ENCODE peak calls at places on chromosomes 5 and 9, in ten cellular contexts. X, F, Z, C, A, L, K, H, I and E are unnamed samples.

GRCh38 chr5:64176301-64176700 is 10.7 kb downstream of the RNF180 start:
- DNase-seq in C (no peak), Z (no peak), F (no peak), I (no peak), H (no peak), K (no peak), L (no peak), X (no peak), A (no peak), E (no peak)

GRCh38 chr9:92610470-92611420 is 59.2 kb downstream of the IPPK start:
- DNase-seq in K (no peak), H (no peak), Z (peak), X (no peak), A (no peak), I (no peak), C (no peak), L (no peak), F (peak), E (no peak)

GRCh38 chr5:138544171-138545134 is 1.4 kb upstream of the ETF1 start:
- DNase-seq in A (peak), X (peak), F (peak), L (peak), C (no peak), H (no peak), I (no peak), K (no peak), Z (peak), E (no peak)

GRCh38 chr9:100219347-100219746 is 120.3 kb downstream of the INVS start:
- DNase-seq in K (no peak), A (no peak), H (no peak), I (no peak), L (peak), C (no peak), F (no peak), Z (no peak), X (no peak), E (peak)

GRCh38 chr9:79663299-79663698 is 91.5 kb downstream of the TLE4 start:
- DNase-seq in F (no peak), H (no peak), A (no peak), X (peak), Z (no peak), K (no peak), C (no peak), I (no peak), L (no peak), E (no peak)

GRCh38 chr9:128218518-128219389 is 15.6 kb downstream of the DNM1 start:
- DNase-seq in Z (no peak), C (peak), F (peak), L (peak), A (peak), H (peak), I (peak), X (peak), K (peak), E (peak)

GRCh38 chr9:105248691-105249090 is 4.2 kb downstream of the SLC44A1 start:
- DNase-seq in L (no peak), I (no peak), K (no peak), X (no peak), C (no peak), F (no peak), H (no peak), Z (no peak), A (no peak), E (no peak)

GRCh38 chr5:61293051-61293450 is 39.0 kb upstream of the ZSWIM6 start:
- DNase-seq in I (no peak), A (no peak), K (no peak), F (no peak), L (no peak), X (no peak), C (no peak), Z (no peak), H (no peak), E (no peak)

GRCh38 chr5:33400675-33401074 is 40.1 kb upstream of the TARS1 start:
- DNase-seq in A (no peak), Z (no peak), C (no peak), X (no peak), I (no peak), L (no peak), F (no peak), H (no peak), K (no peak), E (no peak)

GRCh38 chr9:16074962-16075361 is 522.1 kb downstream of the CCDC171 start:
- DNase-seq in H (no peak), L (peak), Z (no peak), K (no peak), X (no peak), C (no peak), I (peak), F (peak), A (no peak), E (no peak)

GRCh38 chr5:132369471-132370240 is at the start of gene SLC22A5:
- DNase-seq in H (peak), K (peak), F (peak), L (peak), Z (no peak), C (no peak), I (peak), A (peak), X (peak), E (peak)

GRCh38 chr5:96084874-96085545 is 123.4 kb upstream of the ELL2 start:
- DNase-seq in L (no peak), F (no peak), K (no peak), C (no peak), H (no peak), Z (no peak), I (no peak), A (no peak), X (no peak), E (no peak)

GRCh38 chr9:86632537-86632936 is 278.3 kb upstream of the TUT7 start:
- DNase-seq in L (no peak), I (no peak), Z (no peak), A (no peak), H (no peak), C (no peak), X (no peak), K (no peak), F (no peak), E (no peak)

GRCh38 chr5:163252951-163253350 is 184.4 kb upstream of the CCNG1 start:
- DNase-seq in A (no peak), X (no peak), C (no peak), F (no peak), Z (no peak), H (no peak), I (no peak), L (no peak), K (no peak), E (no peak)

GRCh38 chr9:89789922-89790510 is 185.2 kb downstream of the GADD45G start:
- DNase-seq in A (no peak), C (no peak), I (no peak), F (no peak), K (no peak), Z (no peak), L (no peak), H (no peak), X (no peak), E (no peak)

GRCh38 chr9:35814106-35814840 is 569 bp downstream of the HINT2 start:
- DNase-seq in H (peak), K (peak), Z (no peak), L (peak), A (peak), I (peak), C (no peak), F (peak), X (peak), E (peak)

GRCh38 chr9:124855566-124855943 is 2.3 kb downstream of the WDR38 start:
- DNase-seq in Z (no peak), A (no peak), K (no peak), X (no peak), L (no peak), C (no peak), H (no peak), F (no peak), I (no peak), E (no peak)

GRCh38 chr9:124854161-124854560 is 901 bp downstream of the WDR38 start:
- DNase-seq in I (no peak), X (no peak), F (no peak), C (no peak), A (no peak), L (no peak), H (no peak), K (no peak), Z (no peak), E (no peak)

GRCh38 chr9:124857533-124858162 is 4.1 kb downstream of the RPL35 start:
- DNase-seq in Z (no peak), I (no peak), A (no peak), H (no peak), L (no peak), C (no peak), F (no peak), K (no peak), X (no peak), E (no peak)

GRCh38 chr9:124854822-124855221 is 1.6 kb downstream of the WDR38 start:
- DNase-seq in Z (no peak), F (no peak), L (no peak), X (no peak), H (no peak), A (no peak), I (no peak), K (no peak), C (no peak), E (no peak)

DNA sequence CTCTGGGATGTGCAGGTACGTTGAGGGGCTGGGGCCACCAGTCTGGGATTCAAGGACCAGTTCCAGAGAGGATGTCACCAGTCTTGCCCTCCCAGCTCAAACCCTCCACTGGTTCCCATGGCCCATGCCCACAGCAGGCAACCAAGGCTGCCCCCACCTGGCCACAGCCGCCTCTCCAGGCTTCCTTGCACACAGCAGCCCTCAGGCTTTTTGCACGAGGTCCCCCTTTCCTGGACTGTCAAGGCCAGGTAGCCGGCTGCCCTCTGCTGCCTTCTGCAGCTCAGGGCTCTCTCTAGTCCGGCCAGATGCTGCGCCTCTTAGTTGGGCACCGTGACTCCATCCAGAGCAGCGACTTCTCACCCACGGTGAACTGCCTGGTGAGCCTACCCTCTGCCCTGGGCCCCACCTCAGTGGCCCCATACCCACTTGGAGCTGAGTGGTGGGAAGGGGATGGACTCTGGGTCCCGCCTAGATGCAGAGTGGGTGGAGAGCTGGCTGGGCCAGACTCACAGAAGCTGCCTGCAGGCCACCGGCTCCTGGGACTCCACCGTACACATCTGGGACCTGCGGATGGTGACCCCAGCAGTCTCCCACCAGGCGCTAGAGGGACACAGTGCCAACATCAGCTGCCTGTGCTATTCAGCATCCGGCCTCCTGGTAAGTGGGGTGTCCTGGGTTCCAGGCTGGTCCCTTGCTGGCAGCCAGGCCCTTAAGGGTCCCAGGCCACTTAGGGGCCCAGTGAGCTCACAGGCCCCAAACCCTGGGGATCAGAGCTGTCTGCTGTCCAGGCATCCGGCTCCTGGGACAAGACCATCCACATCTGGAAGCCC is 2.9 kb downstream of the WDR38 start:
- DNase-seq in C (no peak), K (peak), L (peak), A (no peak), I (no peak), X (peak), Z (no peak), H (no peak), F (peak), E (no peak)
- TF ChIP-seq CTCF in C (peak), K (peak), L (peak), A (no peak), I (no peak), X (peak), Z (peak), H (no peak), F (peak), E (peak)

GRCh38 chr9:4144869-4145268 is 155.0 kb downstream of the GLIS3 start:
- DNase-seq in F (no peak), C (no peak), A (no peak), H (no peak), L (no peak), I (no peak), K (no peak), X (no peak), Z (no peak), E (no peak)
- TF ChIP-seq CTCF in F (no peak), C (no peak), A (no peak), H (no peak), L (no peak), I (no peak), K (no peak), X (no peak), Z (no peak), E (no peak)

GRCh38 chr9:12702160-12702758 is 9.1 kb downstream of the TYRP1 start:
- DNase-seq in C (no peak), F (peak), A (no peak), K (peak), L (peak), X (peak), I (peak), Z (peak), H (peak), E (no peak)
- TF ChIP-seq CTCF in C (peak), F (peak), A (no peak), K (peak), L (peak), X (peak), I (peak), Z (peak), H (peak), E (no peak)

DNA sequence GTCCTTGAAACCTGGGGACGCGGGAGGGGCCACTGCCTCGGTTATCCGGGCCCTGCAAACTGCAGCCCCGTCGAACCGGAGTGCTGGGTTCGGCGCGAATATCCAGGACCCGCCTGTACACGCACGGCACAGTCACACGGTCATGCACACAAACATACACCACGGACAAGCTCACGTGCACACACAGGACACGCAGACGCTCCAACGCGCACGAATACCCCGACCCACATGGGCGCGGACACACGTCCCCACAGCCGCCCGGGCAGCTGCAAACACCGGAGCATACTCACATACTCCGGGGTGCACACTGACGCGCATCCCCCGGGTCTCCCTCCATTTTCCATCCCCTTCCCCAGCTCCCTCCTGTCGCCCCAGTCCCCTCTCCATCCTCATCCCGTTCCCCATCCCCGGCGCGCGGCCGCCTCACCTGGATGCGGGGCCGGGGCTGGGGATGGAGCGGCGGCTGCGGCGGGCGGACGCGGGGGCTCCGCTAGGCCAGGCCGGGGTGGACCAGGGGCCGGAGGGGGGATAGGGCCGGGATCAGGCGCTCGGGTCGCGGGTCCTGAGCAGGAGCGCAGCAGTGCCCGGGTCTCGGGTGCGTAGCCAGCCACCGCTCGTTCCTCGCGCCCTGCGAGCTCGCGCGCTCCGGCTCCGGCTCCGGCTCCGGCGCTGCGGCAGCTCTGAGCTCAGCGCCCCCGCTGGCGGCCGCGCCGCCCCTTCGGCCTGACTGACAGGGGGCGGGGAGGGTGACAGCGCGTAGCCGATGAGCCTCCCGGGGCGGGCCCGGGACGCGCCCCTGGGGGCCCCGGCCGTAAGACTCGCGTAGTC is at the start of the genes EIF4E1B and SNCB:
- DNase-seq in C (no peak), I (no peak), F (peak), H (no peak), K (peak), X (peak), A (no peak), L (peak), Z (no peak), E (peak)
- TF ChIP-seq CTCF in C (no peak), I (no peak), F (no peak), H (no peak), K (no peak), X (peak), A (no peak), L (no peak), Z (no peak), E (no peak)

GRCh38 chr5:58871648-58872242 is 288.9 kb downstream of the RAB3C start:
- DNase-seq in A (no peak), F (peak), K (no peak), H (no peak), I (no peak), X (peak), C (no peak), Z (peak), L (peak), E (no peak)
- TF ChIP-seq CTCF in A (no peak), F (peak), K (peak), H (peak), I (peak), X (peak), C (peak), Z (peak), L (peak), E (no peak)